ENCODE peak calls at places on chromosomes 1 and 21, in four cellular contexts. M is suprapubic skin, Y is H1, V is A549. G is an unnamed sample.

GRCh38 chr1:11516961-11517635 is 38.1 kb downstream of the DISP3 start:
- DNase-seq in M (no peak), Y (no peak), V (no peak), G (no peak)

GRCh38 chr1:17239420-17239819 is 9.5 kb upstream of the PADI3 start:
- DNase-seq in V (peak), Y (peak), M (no peak), G (peak)

GRCh38 chr21:39714331-39714730 is 30.7 kb upstream of the IGSF5 start:
- DNase-seq in M (no peak), V (no peak), Y (no peak), G (no peak)

GRCh38 chr1:110059133-110059863 is 11.2 kb downstream of the ALX3 start:
- DNase-seq in Y (no peak), M (no peak), V (no peak), G (no peak)

GRCh38 chr1:69513621-69514020 is 54.1 kb upstream of the LRRC7 start:
- DNase-seq in Y (no peak), M (no peak), V (no peak), G (no peak)

GRCh38 chr1:52553372-52554266 is 727 bp upstream of the TUT4 start:
- DNase-seq in Y (peak), V (peak), M (peak), G (peak)

GRCh38 chr1:203421246-203421645 is 54.4 kb upstream of the PRELP start:
- DNase-seq in Y (no peak), M (no peak), V (no peak), G (no peak)

GRCh38 chr1:200323856-200324400 is 85.9 kb downstream of the ZNF281 start:
- DNase-seq in Y (no peak), V (no peak), M (no peak), G (no peak)

GRCh38 chr1:83799474-83800085 is 199.4 kb downstream of the TTLL7 start:
- DNase-seq in M (no peak), V (no peak), Y (no peak), G (no peak)

GRCh38 chr1:76281306-76281705 is 206.8 kb downstream of the ST6GALNAC3 start:
- DNase-seq in Y (no peak), M (no peak), V (no peak), G (no peak)

GRCh38 chr1:78068681-78069283 is 23.0 kb downstream of the GIPC2 start:
- DNase-seq in M (no peak), Y (no peak), V (no peak), G (no peak)
- TF ChIP-seq POLR2A in M (no peak), Y (no peak), V (no peak), G (no peak)

GRCh38 chr1:12615916-12616708 is 1.9 kb downstream of the DHRS3 start:
- DNase-seq in Y (peak), M (peak), V (no peak), G (peak)
- TF ChIP-seq POLR2A in Y (peak), M (no peak), V (no peak), G (no peak)

GRCh38 chr1:74737360-74737759 is 4.4 kb downstream of the TYW3 start:
- DNase-seq in V (no peak), Y (no peak), M (no peak), G (no peak)

GRCh38 chr1:74733616-74734484 is 898 bp downstream of the TYW3 start:
- DNase-seq in M (no peak), Y (no peak), V (peak), G (peak)

GRCh38 chr1:74731399-74732052 is 1.3 kb downstream of the CRYZ start:
- DNase-seq in M (no peak), V (peak), Y (no peak), G (peak)

GRCh38 chr1:74729741-74730478 is 2.9 kb downstream of the CRYZ start:
- DNase-seq in V (peak), M (no peak), Y (no peak), G (peak)

DNA sequence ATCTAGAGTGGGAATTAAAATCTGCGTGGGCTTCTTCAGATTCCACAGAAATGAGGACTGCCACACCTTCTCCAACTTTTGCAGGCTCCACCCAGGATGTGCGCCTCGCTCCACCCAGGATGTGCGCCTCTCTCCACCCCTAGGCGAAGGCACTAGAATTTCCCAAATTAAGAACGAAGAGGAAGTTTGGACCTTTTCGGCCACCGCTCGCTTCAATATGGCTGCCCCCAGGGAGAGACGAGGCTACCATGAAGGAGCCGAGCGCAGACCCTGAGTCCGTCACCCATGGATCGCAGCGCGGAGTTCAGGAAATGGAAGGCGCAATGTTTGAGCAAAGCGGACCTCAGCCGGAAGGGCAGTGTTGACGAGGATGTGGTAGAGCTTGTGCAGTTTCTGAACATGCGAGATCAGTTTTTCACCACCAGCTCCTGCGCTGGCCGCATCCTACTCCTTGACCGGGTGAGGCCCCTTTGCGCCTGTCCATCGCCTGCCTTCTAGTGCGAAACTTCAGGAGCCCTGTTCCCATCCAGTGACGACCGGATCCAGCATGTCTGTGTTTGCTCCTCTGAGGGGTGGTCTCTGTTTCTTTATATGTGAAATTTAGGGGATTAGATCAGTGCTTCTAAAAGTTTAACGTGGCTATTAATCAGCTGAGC is at the start of the genes CRYZ and TYW3:
- DNase-seq in Y (peak), V (peak), M (peak), G (peak)
- TF ChIP-seq POLR2A in Y (peak), V (peak), M (no peak), G (peak)

GRCh38 chr1:204894031-204894430 is 23.4 kb downstream of the NFASC start:
- DNase-seq in M (no peak), V (no peak), Y (no peak), G (no peak)
- TF ChIP-seq POLR2A in M (no peak), V (no peak), Y (no peak), G (no peak)

DNA sequence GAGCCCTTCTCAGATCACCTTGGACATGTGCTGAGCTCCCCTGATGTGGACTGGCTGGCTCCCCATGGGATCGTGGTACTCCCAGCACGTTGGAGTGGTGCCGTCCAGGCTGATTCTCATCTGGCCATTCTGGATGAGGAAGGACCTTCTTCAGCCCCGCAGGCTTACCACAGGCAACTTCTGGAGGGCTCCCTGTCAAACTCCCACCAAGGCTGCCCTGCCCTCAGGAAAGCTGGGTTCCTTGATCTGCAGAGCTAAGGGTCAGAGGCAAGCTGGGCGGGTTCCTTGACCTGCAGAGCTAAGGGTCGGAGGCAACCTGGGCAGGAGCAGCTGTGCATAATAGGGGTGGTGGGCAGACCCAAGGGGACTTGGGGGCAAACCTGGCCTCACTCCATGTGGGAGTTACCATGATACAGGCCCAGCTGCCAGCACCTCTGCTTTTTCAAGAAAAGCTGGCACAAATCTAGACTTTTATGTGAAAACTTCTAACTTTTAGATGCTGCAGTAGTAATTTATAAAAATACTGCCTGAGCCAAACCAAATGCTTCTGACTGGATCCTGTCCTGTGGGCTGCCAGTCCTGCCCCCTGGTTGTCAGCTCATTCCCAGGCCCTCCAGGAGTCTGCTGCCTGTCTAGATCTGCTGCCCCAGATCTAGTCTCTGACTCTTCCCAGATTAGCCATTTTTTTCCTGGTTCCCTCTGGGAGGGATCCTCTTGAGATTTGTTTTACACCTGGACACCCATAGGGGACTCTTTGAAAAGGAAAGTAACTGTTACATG is 5.6 kb upstream of the THEM5 start:
- DNase-seq in M (no peak), V (no peak), Y (peak), G (no peak)
- TF ChIP-seq POLR2A in M (no peak), V (no peak), Y (no peak), G (no peak)

GRCh38 chr1:8879348-8880067 is 1.0 kb upstream of the ENO1 start:
- DNase-seq in M (no peak), V (no peak), Y (no peak), G (no peak)
- TF ChIP-seq POLR2A in M (no peak), V (no peak), Y (no peak), G (no peak)

DNA sequence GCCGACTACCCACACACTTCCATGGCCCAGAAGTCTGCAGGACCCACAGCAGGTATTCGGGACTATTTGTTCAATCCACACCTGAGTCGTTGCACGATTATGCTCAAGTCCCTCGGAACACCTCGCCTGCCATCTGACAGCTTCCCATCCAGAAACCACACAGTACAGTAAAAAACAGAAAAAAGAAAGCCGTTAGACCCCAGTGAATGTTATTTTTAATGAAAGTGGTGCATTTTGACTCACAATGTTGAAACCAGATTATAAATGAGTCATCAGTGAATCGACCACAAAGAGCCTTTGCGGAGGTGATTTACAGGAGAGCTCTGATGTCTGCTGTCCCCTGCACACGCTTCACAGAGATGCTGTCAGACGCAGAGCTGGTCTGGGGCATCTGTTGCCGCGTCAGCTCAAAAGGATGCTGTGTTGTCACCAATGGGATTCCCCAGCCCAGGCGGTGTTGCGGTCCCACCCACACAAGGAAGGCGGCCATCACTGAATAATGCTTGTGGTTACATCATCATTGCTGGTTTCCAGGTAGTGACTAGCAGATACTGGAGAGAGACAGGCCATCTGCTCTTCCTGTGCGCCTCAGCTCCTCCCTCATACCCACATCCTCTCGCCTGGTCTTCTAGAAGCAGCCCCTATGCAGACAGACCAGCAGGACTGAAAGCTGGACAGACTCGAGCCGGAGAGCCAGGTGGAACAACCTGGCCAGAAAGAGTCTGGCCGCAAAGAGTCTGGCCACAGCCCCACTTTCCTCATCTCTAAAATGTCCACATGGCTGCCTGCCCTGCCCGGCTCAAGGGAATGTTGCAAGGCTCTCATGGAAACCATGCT is 116.8 kb downstream of the TOMM20 start:
- DNase-seq in M (peak), Y (no peak), V (peak), G (peak)
- TF ChIP-seq POLR2A in M (no peak), Y (no peak), V (no peak), G (no peak)

DNA sequence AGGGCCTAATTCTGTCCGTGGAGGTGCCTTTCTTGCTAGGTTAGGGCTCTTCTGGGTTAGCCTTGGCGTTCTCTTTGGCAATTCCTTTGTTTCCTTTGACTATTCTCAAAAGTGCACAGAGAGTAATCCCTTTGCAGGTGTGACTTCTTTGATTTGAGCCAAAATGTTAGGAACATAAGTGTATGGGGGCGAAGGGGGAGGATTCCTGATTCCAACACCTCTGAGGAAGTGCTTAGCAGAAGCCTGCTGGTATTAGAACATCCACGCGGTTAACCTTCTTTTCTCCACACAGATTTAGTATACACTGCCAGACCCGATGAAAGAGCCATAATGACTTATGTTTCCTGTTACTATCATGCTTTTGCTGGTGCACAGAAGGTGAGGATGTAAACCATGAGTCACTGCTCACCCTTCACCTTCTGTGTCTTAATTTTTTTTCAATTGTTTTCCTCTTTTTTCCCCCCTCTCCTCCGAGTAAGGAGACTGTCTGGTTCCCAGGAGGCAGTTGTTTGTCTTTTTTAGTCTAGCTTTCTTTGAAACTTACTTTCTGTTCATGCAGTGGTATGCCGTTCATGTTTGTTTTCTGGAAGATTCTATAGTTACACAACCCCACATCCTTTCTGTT is 48.0 kb downstream of the ACTN2 start:
- DNase-seq in Y (no peak), V (no peak), M (no peak), G (no peak)
- TF ChIP-seq POLR2A in Y (no peak), V (no peak), M (no peak), G (no peak)

GRCh38 chr1:167739752-167740151 is 18.0 kb downstream of the MPZL1 start:
- DNase-seq in V (no peak), M (no peak), Y (no peak), G (no peak)

GRCh38 chr1:167734227-167734626 is 12.4 kb downstream of the MPZL1 start:
- DNase-seq in V (no peak), M (no peak), Y (no peak), G (no peak)

GRCh38 chr1:167738158-167738557 is 16.4 kb downstream of the MPZL1 start:
- DNase-seq in Y (no peak), M (no peak), V (no peak), G (no peak)

GRCh38 chr1:167737169-167737568 is 15.4 kb downstream of the MPZL1 start:
- DNase-seq in M (no peak), Y (no peak), V (no peak), G (peak)

DNA sequence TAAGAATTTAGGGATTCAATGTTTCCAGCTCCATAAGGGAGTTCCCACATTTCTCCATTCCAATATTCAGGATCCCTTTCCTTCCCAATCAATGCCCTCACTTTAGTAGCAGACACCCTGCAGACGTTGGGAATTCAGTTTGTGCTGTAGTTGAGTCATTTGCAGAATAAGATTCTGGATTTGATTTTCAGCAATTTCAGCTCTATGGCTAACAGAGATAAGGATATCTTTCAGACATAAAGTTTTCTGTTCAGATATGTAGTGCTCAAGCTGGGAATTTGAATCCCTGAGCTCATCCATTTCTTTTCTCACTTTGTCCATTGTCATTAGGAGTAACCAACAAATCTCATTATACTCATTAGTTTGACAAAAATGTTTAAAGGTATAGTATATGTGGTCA is 13.1 kb downstream of the MPZL1 start:
- DNase-seq in M (no peak), Y (no peak), V (no peak), G (no peak)
- TF ChIP-seq POLR2A in M (no peak), Y (no peak), V (no peak), G (no peak)